ENCODE peak calls at places on chromosomes 13 and 19, in four cellular contexts. One of them, this sample, is unnamed.

GRCh38 chr13:44951184-44951583 is 38.1 kb downstream of the NUFIP1 start:
- DNase-seq in HepG2: no peak
- DNase-seq in K562: no peak
- DNase-seq in H1: no peak
- DNase-seq in this sample: no peak

GRCh38 chr13:103431880-103432279 is 365.7 kb upstream of the SLC10A2 start:
- DNase-seq in HepG2: no peak
- DNase-seq in K562: no peak
- DNase-seq in H1: no peak
- DNase-seq in this sample: no peak

GRCh38 chr13:59435024-59435423 is 728.7 kb downstream of the DIAPH3 start:
- DNase-seq in HepG2: no peak
- DNase-seq in K562: no peak
- DNase-seq in H1: no peak
- DNase-seq in this sample: no peak

GRCh38 chr13:111119966-111120365 is 4.9 kb downstream of the ARHGEF7 start:
- DNase-seq in HepG2: no peak
- DNase-seq in K562: no peak
- DNase-seq in H1: no peak
- DNase-seq in this sample: no peak

GRCh38 chr19:16841391-16841926 is 12.3 kb downstream of the SIN3B start:
- DNase-seq in HepG2: no peak
- DNase-seq in K562: no peak
- DNase-seq in H1: no peak
- DNase-seq in this sample: no peak

GRCh38 chr13:101210774-101211173 is 205.5 kb downstream of the NALCN start:
- DNase-seq in HepG2: no peak
- DNase-seq in K562: no peak
- DNase-seq in H1: no peak
- DNase-seq in this sample: no peak

GRCh38 chr13:29885967-29886366 is 35.5 kb upstream of the UBL3 start:
- DNase-seq in HepG2: no peak
- DNase-seq in K562: no peak
- DNase-seq in H1: no peak
- DNase-seq in this sample: no peak

GRCh38 chr19:48102870-48103751 is 7.5 kb downstream of the PLA2G4C start:
- DNase-seq in HepG2: peak
- DNase-seq in K562: peak
- DNase-seq in H1: peak
- DNase-seq in this sample: no peak

GRCh38 chr13:67238277-67238859 is 8.2 kb upstream of the PCDH9 start:
- DNase-seq in HepG2: peak
- DNase-seq in K562: peak
- DNase-seq in H1: no peak
- DNase-seq in this sample: no peak

GRCh38 chr19:18233224-18233825 is 7.1 kb upstream of the PDE4C start:
- DNase-seq in HepG2: peak
- DNase-seq in K562: peak
- DNase-seq in H1: peak
- DNase-seq in this sample: peak

GRCh38 chr13:44273991-44274810 is 99.4 kb upstream of the SERP2 start:
- DNase-seq in HepG2: no peak
- DNase-seq in K562: no peak
- DNase-seq in H1: no peak
- DNase-seq in this sample: peak

GRCh38 chr13:48448963-48449614 is 36.2 kb upstream of the LPAR6 start:
- DNase-seq in HepG2: no peak
- DNase-seq in K562: no peak
- DNase-seq in H1: no peak
- DNase-seq in this sample: no peak

GRCh38 chr13:106589716-106590115 is 21.8 kb upstream of the ARGLU1 start:
- DNase-seq in HepG2: no peak
- DNase-seq in K562: no peak
- DNase-seq in H1: no peak
- DNase-seq in this sample: no peak

GRCh38 chr13:106588367-106588766 is 20.4 kb upstream of the ARGLU1 start:
- DNase-seq in HepG2: no peak
- DNase-seq in K562: no peak
- DNase-seq in H1: no peak
- DNase-seq in this sample: no peak

GRCh38 chr13:106593131-106593530 is 25.2 kb upstream of the ARGLU1 start:
- DNase-seq in HepG2: no peak
- DNase-seq in K562: no peak
- DNase-seq in H1: no peak
- DNase-seq in this sample: no peak

GRCh38 chr13:106587787-106588186 is 19.9 kb upstream of the ARGLU1 start:
- DNase-seq in HepG2: peak
- DNase-seq in K562: no peak
- DNase-seq in H1: no peak
- DNase-seq in this sample: no peak

GRCh38 chr13:106591299-106591698 is 23.4 kb upstream of the ARGLU1 start:
- DNase-seq in HepG2: peak
- DNase-seq in K562: no peak
- DNase-seq in H1: no peak
- DNase-seq in this sample: no peak
- TF ChIP-seq POLR2A in HepG2: no peak
- TF ChIP-seq POLR2A in K562: no peak
- TF ChIP-seq POLR2A in H1: no peak
- TF ChIP-seq POLR2A in this sample: no peak

GRCh38 chr19:13037161-13037560 is 41.9 kb downstream of the NFIX start:
- DNase-seq in HepG2: no peak
- DNase-seq in K562: no peak
- DNase-seq in H1: no peak
- DNase-seq in this sample: no peak
- TF ChIP-seq TAF1 in HepG2: no peak
- TF ChIP-seq TAF1 in K562: no peak
- TF ChIP-seq TAF1 in H1: no peak
- TF ChIP-seq TAF1 in this sample: no peak

GRCh38 chr19:1266116-1266817 is 2.9 kb upstream of the CIRBP start:
- DNase-seq in HepG2: peak
- DNase-seq in K562: peak
- DNase-seq in H1: peak
- DNase-seq in this sample: peak

GRCh38 chr19:1264801-1265610 is 4.1 kb upstream of the CIRBP start:
- DNase-seq in HepG2: peak
- DNase-seq in K562: peak
- DNase-seq in H1: peak
- DNase-seq in this sample: no peak

GRCh38 chr19:1267441-1268391 is 1.4 kb upstream of the CIRBP start:
- DNase-seq in HepG2: no peak
- DNase-seq in K562: no peak
- DNase-seq in H1: no peak
- DNase-seq in this sample: no peak

GRCh38 chr19:1266818-1267440 is 2.2 kb upstream of the CIRBP start:
- DNase-seq in HepG2: no peak
- DNase-seq in K562: peak
- DNase-seq in H1: peak
- DNase-seq in this sample: no peak

DNA sequence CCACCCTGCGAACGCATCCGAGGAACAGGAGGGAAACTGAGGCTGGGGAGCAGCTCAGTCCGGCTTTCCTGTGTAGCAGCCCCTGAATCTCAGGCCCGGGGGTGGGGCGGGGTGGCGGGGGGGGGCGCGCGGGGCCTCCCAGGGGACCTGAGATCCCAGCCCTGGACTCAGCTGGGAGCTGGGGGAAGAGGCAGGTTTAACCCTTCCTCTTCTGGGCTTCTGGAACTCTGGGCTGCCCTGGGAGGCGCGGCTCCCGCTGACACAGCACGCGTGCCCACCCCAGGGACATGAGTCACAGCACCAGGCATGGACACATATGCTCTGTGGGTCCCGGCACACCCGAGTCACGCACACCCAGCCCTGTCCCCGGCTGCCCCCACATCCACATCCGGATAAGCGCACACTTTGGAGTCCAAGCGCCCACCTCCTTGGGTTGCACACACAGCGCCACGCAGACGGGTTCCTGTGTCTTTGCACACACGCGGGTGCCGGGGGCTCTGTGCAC is 3.5 kb upstream of the CIRBP start:
- DNase-seq in HepG2: no peak
- DNase-seq in K562: no peak
- DNase-seq in H1: no peak
- DNase-seq in this sample: no peak
- TF ChIP-seq POLR2A in HepG2: no peak
- TF ChIP-seq POLR2A in K562: no peak
- TF ChIP-seq POLR2A in H1: no peak
- TF ChIP-seq POLR2A in this sample: no peak

GRCh38 chr13:106709509-106709908 is 141.6 kb upstream of the ARGLU1 start:
- DNase-seq in HepG2: no peak
- DNase-seq in K562: no peak
- DNase-seq in H1: no peak
- DNase-seq in this sample: no peak
- TF ChIP-seq TAF1 in HepG2: no peak
- TF ChIP-seq TAF1 in K562: no peak
- TF ChIP-seq TAF1 in H1: no peak
- TF ChIP-seq TAF1 in this sample: no peak

GRCh38 chr19:51367565-51368365 is 1.0 kb downstream of the CLDND2 start:
- DNase-seq in HepG2: peak
- DNase-seq in K562: peak
- DNase-seq in H1: peak
- DNase-seq in this sample: peak

GRCh38 chr19:51364200-51365106 is 1.7 kb downstream of the ETFB start:
- DNase-seq in HepG2: peak
- DNase-seq in K562: no peak
- DNase-seq in H1: no peak
- DNase-seq in this sample: no peak

GRCh38 chr19:51365211-51366049 is 758 bp downstream of the ETFB start:
- DNase-seq in HepG2: peak
- DNase-seq in K562: peak
- DNase-seq in H1: no peak
- DNase-seq in this sample: no peak

GRCh38 chr19:51366999-51367564 is 894 bp upstream of the ETFB start:
- DNase-seq in HepG2: no peak
- DNase-seq in K562: no peak
- DNase-seq in H1: no peak
- DNase-seq in this sample: no peak

GRCh38 chr19:51366050-51366998 is at the start of gene ETFB:
- DNase-seq in HepG2: peak
- DNase-seq in K562: peak
- DNase-seq in H1: peak
- DNase-seq in this sample: peak
- TF ChIP-seq POLR2A in HepG2: peak
- TF ChIP-seq POLR2A in K562: peak
- TF ChIP-seq POLR2A in H1: no peak
- TF ChIP-seq POLR2A in this sample: peak

This sample was measured in GM12891.